ENCODE peak calls at places on chromosomes 3 and 15, in six cellular contexts. P is neuronal stem cell, W is IMR-90, G is mesenchymal stem cell, R is H1, N is mesendoderm. A is an unnamed sample.

GRCh38 chr3:71805199-71805598 is 20.3 kb upstream of the PROK2 start:
- DNase-seq in P (no peak), W (no peak), G (no peak), R (no peak), N (no peak), A (no peak)

GRCh38 chr15:59436774-59437472 is 1.1 kb upstream of the FAM81A start:
- DNase-seq in P (no peak), W (no peak), G (peak), R (no peak), N (no peak), A (no peak)

GRCh38 chr15:68379058-68379758 is 52.8 kb downstream of the ITGA11 start:
- DNase-seq in P (no peak), W (no peak), G (no peak), R (no peak), N (no peak), A (no peak)

GRCh38 chr15:100968043-100968966 is 49.1 kb downstream of the LRRK1 start:
- DNase-seq in P (no peak), W (peak), G (peak), R (no peak), N (no peak), A (peak)

GRCh38 chr3:139307072-139307491 is 36.7 kb upstream of the MRPS22 start:
- DNase-seq in P (no peak), W (no peak), G (no peak), R (no peak), N (no peak), A (no peak)

GRCh38 chr3:194220776-194221735 is 85.1 kb downstream of the HES1 start:
- DNase-seq in P (no peak), W (no peak), G (no peak), R (no peak), N (no peak), A (peak)

GRCh38 chr3:195616681-195617080 is 32.9 kb upstream of the APOD start:
- DNase-seq in P (no peak), W (no peak), G (no peak), R (no peak), N (no peak), A (no peak)

GRCh38 chr3:11791339-11792200 is 55.1 kb downstream of the TAMM41 start:
- DNase-seq in P (no peak), W (no peak), G (no peak), R (no peak), N (no peak), A (no peak)

GRCh38 chr15:68528891-68529290 is 49.9 kb upstream of the CORO2B start:
- DNase-seq in P (no peak), W (no peak), G (no peak), R (no peak), N (no peak), A (no peak)

GRCh38 chr3:192875971-192876565 is 41.6 kb downstream of the MB21D2 start:
- DNase-seq in P (no peak), W (no peak), G (peak), R (no peak), N (no peak), A (no peak)

GRCh38 chr15:80660114-80660513 is 35.0 kb upstream of the ABHD17C start:
- DNase-seq in P (peak), W (peak), G (peak), R (no peak), N (peak), A (peak)

GRCh38 chr3:52405066-52405465 is 39.8 kb downstream of the SEMA3G start:
- DNase-seq in P (no peak), W (no peak), G (no peak), R (no peak), N (no peak), A (no peak)

GRCh38 chr3:187739561-187740445 is 5.5 kb downstream of the BCL6 start:
- DNase-seq in P (peak), W (peak), G (peak), R (no peak), N (peak), A (peak)

GRCh38 chr3:195766671-195767070 is 45.1 kb downstream of the MUC4 start:
- DNase-seq in P (no peak), W (no peak), G (no peak), R (no peak), N (no peak), A (no peak)

GRCh38 chr3:158983480-158983879 is 181.6 kb downstream of the MFSD1 start:
- DNase-seq in P (no peak), W (no peak), G (no peak), R (no peak), N (no peak), A (no peak)

GRCh38 chr3:141915016-141915415 is 38.6 kb downstream of the ATP1B3 start:
- DNase-seq in P (no peak), W (peak), G (peak), R (no peak), N (no peak), A (no peak)

DNA sequence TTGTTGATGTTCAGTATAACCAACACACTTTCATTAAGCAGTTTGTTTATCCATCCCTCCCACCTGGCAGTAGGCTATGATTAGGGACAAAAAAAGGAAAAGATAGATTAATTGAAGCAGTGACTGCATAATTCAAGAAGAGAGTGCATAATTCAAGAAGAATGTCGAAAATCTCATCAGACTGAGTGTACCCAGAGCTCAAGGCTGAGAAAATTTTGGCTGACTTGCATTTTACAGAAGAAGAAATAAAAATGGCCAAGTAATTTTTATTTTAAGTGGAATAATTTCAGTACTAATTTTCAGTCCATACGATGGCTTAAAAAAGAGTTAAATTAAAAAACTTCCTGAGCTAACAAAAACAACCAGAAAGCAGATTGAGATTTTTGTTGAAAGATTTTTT is 145.4 kb upstream of the LRRFIP2 start:
- DNase-seq in P (no peak), W (no peak), G (no peak), R (no peak), N (no peak), A (no peak)
- H2AK5ac ChIP-seq in P (no peak), W (no peak), G (no peak), R (no peak), N (no peak), A (no peak)

GRCh38 chr15:34373951-34374350 is 7.0 kb upstream of the LPCAT4 start:
- DNase-seq in P (no peak), W (no peak), G (no peak), R (no peak), N (no peak), A (no peak)

GRCh38 chr15:34374816-34375215 is 7.8 kb upstream of the LPCAT4 start:
- DNase-seq in P (no peak), W (no peak), G (no peak), R (no peak), N (no peak), A (peak)

GRCh38 chr15:34370129-34370528 is 3.1 kb upstream of the LPCAT4 start:
- DNase-seq in P (no peak), W (no peak), G (no peak), R (no peak), N (no peak), A (no peak)

GRCh38 chr15:34367128-34368081 is at the start of gene LPCAT4:
- DNase-seq in P (peak), W (peak), G (peak), R (peak), N (peak), A (peak)

DNA sequence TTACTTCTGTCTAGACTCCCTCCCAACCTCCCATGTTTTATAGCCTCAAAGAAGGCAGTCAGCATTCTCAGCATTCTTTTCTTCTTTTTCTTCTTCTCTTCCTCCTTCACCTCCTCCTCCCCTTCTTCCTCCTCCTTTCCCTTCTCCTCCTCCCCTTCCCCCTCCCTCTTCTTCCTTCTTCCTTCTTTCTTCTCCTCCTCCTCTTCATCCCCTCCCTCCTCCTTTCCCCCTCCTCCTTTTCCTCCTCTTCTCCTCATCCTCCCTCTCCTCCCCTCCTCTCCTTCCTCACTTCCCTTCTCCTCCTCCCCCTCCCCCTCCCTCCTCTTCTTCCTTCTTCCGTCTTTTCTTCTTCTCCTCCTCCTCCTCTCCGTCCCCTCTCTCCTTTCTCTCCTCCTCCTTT is 3.6 kb upstream of the LPCAT4 start:
- DNase-seq in P (no peak), W (no peak), G (no peak), R (no peak), N (no peak), A (no peak)
- H3K4me3 ChIP-seq in P (no peak), W (no peak), G (no peak), R (no peak), N (no peak), A (no peak)

DNA sequence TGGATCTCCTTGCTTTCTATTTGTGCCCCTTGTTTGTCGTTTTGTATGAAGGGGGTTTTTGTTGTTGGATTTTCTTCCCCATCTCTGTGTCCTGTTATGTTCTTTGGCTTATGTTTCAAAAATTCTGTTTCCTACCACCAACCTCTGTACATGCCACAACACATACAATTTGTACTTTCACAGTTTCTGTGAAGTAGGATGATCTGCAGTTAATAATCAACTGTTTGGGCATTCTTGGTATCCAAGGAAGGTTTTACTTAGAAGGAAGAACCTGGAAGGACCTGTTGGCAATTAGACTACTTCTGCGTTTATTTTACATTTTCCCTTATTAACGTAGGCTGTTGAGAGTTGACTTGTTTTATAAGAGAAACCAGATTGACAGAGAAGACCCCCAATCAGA is 8.3 kb downstream of the SETD5 start:
- DNase-seq in P (no peak), W (no peak), G (no peak), R (no peak), N (no peak), A (no peak)
- H3K23ac ChIP-seq in P (no peak), W (no peak), G (no peak), R (no peak), N (no peak), A (no peak)

DNA sequence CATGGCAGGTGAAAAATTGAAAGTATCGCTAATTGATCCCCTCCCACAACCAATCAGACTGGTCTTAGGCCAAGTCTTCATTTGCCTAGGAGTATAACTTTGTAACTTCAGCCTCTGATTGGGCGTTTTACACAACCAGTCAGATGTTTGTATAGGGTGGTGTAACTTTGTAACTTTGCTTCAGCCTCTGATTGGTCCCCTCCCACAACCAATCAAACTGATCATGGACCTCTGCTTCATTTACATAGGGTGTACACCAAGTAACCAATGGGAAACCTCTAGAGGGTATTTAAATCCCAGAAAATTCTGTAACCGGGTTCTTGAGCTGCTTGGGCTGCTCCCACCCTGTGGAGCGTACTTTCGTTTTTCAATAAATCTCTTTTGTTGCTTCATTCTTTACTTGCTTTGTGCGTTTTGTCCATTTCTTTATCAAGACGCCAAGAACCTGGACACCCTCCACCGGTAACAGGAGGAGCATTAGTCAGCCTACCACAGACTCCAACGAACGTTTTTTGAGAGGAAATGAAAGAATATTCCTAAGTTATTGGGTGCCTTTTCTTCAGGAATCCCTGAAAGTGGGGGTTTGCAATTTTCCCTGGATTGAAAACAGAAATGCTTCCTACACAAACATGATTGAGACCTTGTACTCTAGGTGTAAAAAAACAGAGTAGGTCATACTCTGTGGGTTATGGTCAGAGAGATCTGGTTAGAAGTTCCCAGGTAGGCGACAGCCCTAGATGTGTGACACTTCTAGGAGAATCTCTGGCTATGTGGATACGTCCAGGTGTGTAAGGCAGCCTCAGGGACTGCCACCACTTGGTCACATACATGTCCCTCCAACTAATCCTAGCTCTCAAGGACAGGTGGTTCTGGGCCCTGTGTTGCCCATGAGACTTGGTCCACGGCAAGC is 5.5 kb upstream of the SACM1L start:
- DNase-seq in P (no peak), W (no peak), G (no peak), R (no peak), N (no peak), A (no peak)
- H2AK5ac ChIP-seq in P (no peak), W (no peak), G (no peak), R (peak), N (peak), A (peak)

A was measured in trophoblast cell.